ENCODE peak calls at places on chromosomes 6 and 20, in nine cellular contexts. Y is body of pancreas, A is fibroblast of mammary gland, F is RWPE1, P is A549, Q is prostate gland, D is adrenal gland, S is lower lobe of right lung, O is ovary. R is an unnamed sample.

GRCh38 chr6:161443868-161444267 is 170.0 kb upstream of the AGPAT4 start:
- DNase-seq in F (no peak), Q (no peak), O (no peak), Y (no peak), P (no peak), A (peak), D (no peak), S (no peak), R (no peak)

GRCh38 chr6:1890987-1891386 is 281.3 kb downstream of the FOXC1 start:
- DNase-seq in D (no peak), A (no peak), Q (no peak), Y (no peak), S (no peak), P (no peak), F (no peak), O (no peak), R (no peak)

GRCh38 chr6:27213544-27214125 is 33.9 kb upstream of the PRSS16 start:
- DNase-seq in P (peak), O (no peak), F (peak), A (peak), Y (no peak), D (no peak), S (no peak), Q (no peak), R (no peak)

GRCh38 chr6:107621216-107621940 is 131.5 kb downstream of the SOBP start:
- DNase-seq in F (no peak), P (no peak), O (no peak), A (no peak), Q (no peak), S (no peak), Y (no peak), D (no peak), R (no peak)

GRCh38 chr20:5402903-5403531 is 86.3 kb upstream of the PROKR2 start:
- DNase-seq in P (peak), D (no peak), S (no peak), Y (no peak), F (peak), O (no peak), Q (no peak), A (peak), R (no peak)

GRCh38 chr6:138307352-138307751 is 70.4 kb upstream of the SMIM28 start:
- DNase-seq in Y (no peak), S (no peak), D (no peak), P (no peak), F (no peak), O (no peak), Q (peak), A (no peak), R (no peak)

GRCh38 chr20:59165389-59165785 is 1.8 kb downstream of the ZNF831 start:
- DNase-seq in F (no peak), Q (no peak), O (no peak), P (no peak), Y (no peak), A (no peak), D (no peak), S (no peak), R (no peak)

GRCh38 chr6:21965029-21965428 is 331.8 kb downstream of the PRL start:
- DNase-seq in P (no peak), A (no peak), Y (no peak), D (no peak), O (no peak), F (no peak), S (no peak), Q (no peak), R (no peak)

GRCh38 chr20:39076958-39077357 is 114.8 kb downstream of the DHX35 start:
- DNase-seq in P (no peak), S (no peak), A (no peak), O (no peak), D (no peak), F (no peak), Q (no peak), Y (no peak), R (no peak)

GRCh38 chr6:20565291-20565690 is 31.0 kb downstream of the CDKAL1 start:
- DNase-seq in F (no peak), D (no peak), S (no peak), A (no peak), Q (no peak), Y (no peak), O (no peak), P (no peak), R (no peak)

GRCh38 chr20:60474385-60474910 is 516.2 kb downstream of the CDH26 start:
- DNase-seq in A (no peak), Q (no peak), F (no peak), P (no peak), D (no peak), O (no peak), Y (no peak), S (no peak), R (no peak)

GRCh38 chr6:168968228-168968627 is 285.4 kb downstream of the THBS2 start:
- DNase-seq in O (peak), P (no peak), A (peak), Y (peak), Q (no peak), F (peak), D (peak), S (no peak), R (peak)

GRCh38 chr6:2739335-2739734 is 11.4 kb downstream of the MYLK4 start:
- DNase-seq in D (no peak), A (peak), S (no peak), F (peak), P (no peak), O (no peak), Y (no peak), Q (no peak), R (no peak)

GRCh38 chr6:130282234-130282995 is 59.7 kb upstream of the SAMD3 start:
- DNase-seq in A (peak), O (no peak), Q (no peak), Y (no peak), F (peak), S (no peak), P (no peak), D (no peak), R (no peak)

GRCh38 chr20:51193066-51193772 is 170.3 kb upstream of the KCNG1 start:
- DNase-seq in Q (no peak), P (no peak), A (peak), S (no peak), F (peak), D (no peak), O (no peak), Y (no peak), R (no peak)

DNA sequence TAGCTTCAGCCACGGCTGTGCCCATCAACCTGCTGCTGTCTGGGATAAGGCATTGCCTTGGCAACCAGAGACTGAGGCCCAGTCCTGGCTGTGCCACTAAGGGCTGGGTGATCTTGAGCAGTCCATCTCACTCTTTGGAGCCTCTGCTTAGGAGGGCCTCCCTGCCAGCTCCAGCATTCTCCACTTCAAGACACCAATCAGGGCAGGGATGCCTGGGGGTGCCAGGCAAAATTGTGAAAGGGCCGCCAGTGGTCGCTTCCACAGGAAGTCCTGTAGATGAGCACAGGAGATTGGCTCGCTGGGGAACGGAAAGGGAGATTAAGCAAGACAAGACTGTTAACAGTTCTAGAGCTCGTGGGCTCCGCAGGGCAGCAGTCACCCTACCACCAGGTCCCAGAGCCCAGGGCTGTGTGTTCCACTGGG is at the start of gene RAB44:
- DNase-seq in S (peak), P (no peak), F (no peak), A (no peak), Q (no peak), D (no peak), O (peak), Y (no peak), R (no peak)
- TF ChIP-seq CTCF in S (no peak), P (no peak), F (no peak), A (no peak), Q (no peak), D (no peak), O (no peak), Y (no peak), R (no peak)

GRCh38 chr6:135740580-135740979 is 110.9 kb upstream of the PDE7B start:
- DNase-seq in Q (no peak), S (no peak), Y (no peak), F (no peak), D (no peak), O (no peak), A (no peak), P (no peak), R (no peak)

GRCh38 chr6:135739288-135739687 is 112.2 kb upstream of the PDE7B start:
- DNase-seq in S (no peak), A (peak), O (no peak), D (no peak), Y (no peak), F (no peak), P (no peak), Q (no peak), R (no peak)

GRCh38 chr6:135748189-135748588 is 103.3 kb upstream of the PDE7B start:
- DNase-seq in O (no peak), Y (no peak), F (no peak), A (no peak), S (no peak), P (no peak), D (no peak), Q (no peak), R (no peak)

GRCh38 chr6:135738646-135739045 is 112.9 kb upstream of the PDE7B start:
- DNase-seq in F (no peak), Q (no peak), O (no peak), D (no peak), S (no peak), P (no peak), A (no peak), Y (no peak), R (no peak)

GRCh38 chr6:135743476-135743875 is 108.0 kb upstream of the PDE7B start:
- DNase-seq in A (no peak), F (no peak), Q (no peak), O (no peak), S (no peak), Y (no peak), D (no peak), P (no peak), R (no peak)
- TF ChIP-seq CTCF in A (no peak), F (no peak), Q (no peak), O (no peak), S (no peak), Y (no peak), D (no peak), P (no peak), R (no peak)

GRCh38 chr20:32453467-32454163 is 95.5 kb downstream of the ASXL1 start:
- DNase-seq in Y (no peak), F (no peak), Q (no peak), P (no peak), A (no peak), D (no peak), O (no peak), S (peak), R (no peak)

GRCh38 chr20:32450484-32451061 is 92.4 kb downstream of the ASXL1 start:
- DNase-seq in F (no peak), A (no peak), S (no peak), Q (no peak), O (no peak), D (no peak), Y (peak), P (no peak), R (no peak)

GRCh38 chr20:32451340-32451681 is 93.2 kb downstream of the ASXL1 start:
- DNase-seq in A (no peak), P (no peak), O (no peak), D (no peak), S (no peak), Y (no peak), F (no peak), Q (no peak), R (no peak)

GRCh38 chr20:32452776-32453466 is 94.8 kb downstream of the ASXL1 start:
- DNase-seq in D (no peak), A (no peak), F (no peak), O (no peak), Q (no peak), Y (no peak), S (no peak), P (no peak), R (no peak)

GRCh38 chr20:32451682-32452461 is 93.7 kb downstream of the ASXL1 start:
- DNase-seq in D (no peak), S (peak), Y (peak), Q (no peak), A (no peak), F (no peak), O (no peak), P (no peak), R (no peak)
- TF ChIP-seq CTCF in D (no peak), S (no peak), Y (peak), Q (no peak), A (no peak), F (no peak), O (no peak), P (no peak), R (no peak)

GRCh38 chr6:139373928-139374356 is 506 bp downstream of the CITED2 start:
- DNase-seq in P (peak), Y (peak), Q (no peak), A (no peak), F (no peak), D (no peak), S (no peak), O (no peak), R (no peak)
- TF ChIP-seq CTCF in P (no peak), Y (no peak), Q (no peak), A (no peak), F (no peak), D (no peak), S (no peak), O (no peak), R (no peak)

GRCh38 chr6:88168362-88168761 is 2.2 kb upstream of the CNR1 start:
- DNase-seq in A (no peak), P (no peak), Q (no peak), O (no peak), S (no peak), Y (no peak), F (no peak), D (no peak), R (no peak)
- TF ChIP-seq CTCF in A (no peak), P (no peak), Q (no peak), O (no peak), S (no peak), Y (no peak), F (no peak), D (no peak), R (no peak)

GRCh38 chr6:11241793-11242201 is 9.3 kb upstream of the NEDD9 start:
- DNase-seq in Y (peak), D (peak), P (no peak), Q (no peak), F (no peak), S (peak), A (peak), O (peak), R (no peak)
- TF ChIP-seq CTCF in Y (peak), D (peak), P (no peak), Q (peak), F (no peak), S (peak), A (peak), O (peak), R (peak)

GRCh38 chr6:67009818-67010217 is 1302.8 kb upstream of the EYS start:
- DNase-seq in A (no peak), S (no peak), Q (no peak), F (peak), O (no peak), Y (no peak), P (no peak), D (no peak), R (no peak)
- TF ChIP-seq CTCF in A (no peak), S (no peak), Q (no peak), F (no peak), O (no peak), Y (no peak), P (no peak), D (no peak), R (no peak)

DNA sequence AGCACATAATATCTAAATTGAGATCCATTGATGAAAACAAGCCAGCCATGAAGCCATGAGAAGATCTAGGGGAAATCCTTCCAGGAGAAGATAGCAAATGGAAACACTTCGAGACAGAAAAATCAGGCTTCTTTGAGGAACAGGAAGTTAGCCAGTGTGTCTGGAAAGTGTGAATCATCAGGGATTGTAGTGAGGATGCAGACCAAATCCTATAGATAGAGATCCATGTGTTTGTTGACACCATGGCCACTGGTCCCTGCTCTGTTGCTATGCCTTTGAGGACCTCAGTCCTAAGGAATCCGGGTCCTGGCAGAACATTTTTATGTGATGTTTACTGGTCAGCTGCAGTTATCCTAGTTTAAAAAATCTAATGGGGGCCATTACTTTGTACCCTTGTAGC is 6.6 kb upstream of the ELOVL2 start:
- DNase-seq in P (no peak), F (no peak), Y (no peak), S (no peak), O (no peak), A (peak), Q (no peak), D (no peak), R (no peak)
- TF ChIP-seq CTCF in P (no peak), F (no peak), Y (no peak), S (no peak), O (no peak), A (no peak), Q (no peak), D (no peak), R (no peak)

DNA sequence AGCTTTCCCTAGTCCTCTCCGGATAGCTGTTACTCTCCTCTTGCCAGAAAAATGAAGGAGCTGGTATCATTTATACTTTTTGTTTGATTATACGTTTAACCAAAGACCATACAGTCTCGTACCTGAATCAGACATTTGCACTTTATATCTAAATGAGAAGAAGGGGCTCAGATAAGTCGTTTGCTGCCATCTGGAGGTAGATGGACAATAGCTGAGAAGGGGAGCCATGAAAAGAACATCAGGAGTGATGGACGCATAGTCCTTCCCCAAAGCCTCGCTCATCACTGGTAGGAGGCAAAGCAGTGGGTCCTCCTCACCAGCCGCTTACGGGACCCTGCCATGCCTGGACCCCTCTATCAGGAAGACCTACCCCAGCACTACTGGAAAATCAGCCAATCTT is 45.4 kb downstream of the RPF2 start:
- DNase-seq in O (no peak), P (no peak), D (no peak), A (no peak), F (no peak), Q (no peak), S (no peak), Y (no peak), R (no peak)
- TF ChIP-seq CTCF in O (no peak), P (no peak), D (no peak), A (no peak), F (no peak), Q (no peak), S (peak), Y (no peak), R (no peak)

GRCh38 chr6:111872521-111873177 is 603 bp downstream of the FYN start:
- DNase-seq in P (no peak), O (peak), Y (no peak), S (peak), D (no peak), Q (no peak), A (peak), F (no peak), R (no peak)
- TF ChIP-seq CTCF in P (no peak), O (no peak), Y (no peak), S (no peak), D (no peak), Q (no peak), A (no peak), F (no peak), R (no peak)

R was measured in AG09319.